ENCODE peak calls at places on chromosome 1, in five cellular contexts. Y is astrocyte of the spinal cord; Q is left lobe of liver; R is T-helper 9 cell; A is activated T-cell treated with anti-CD3 and anti-CD28 coated beads, Interleukin-2, amount 50 U/mL, for 72 hours. B is an unnamed sample.

GRCh38 chr1:20160034-20160433 is 20.9 kb downstream of the PLA2G2F start:
- DNase-seq in Y (peak), Q (no peak), R (no peak), A (no peak), B (no peak)

GRCh38 chr1:189904509-189904908 is 573.2 kb downstream of the BRINP3 start:
- DNase-seq in Y (no peak), Q (no peak), R (no peak), A (no peak), B (no peak)

GRCh38 chr1:206921772-206922265 is at the start of gene FCMR:
- DNase-seq in Y (no peak), Q (no peak), R (peak), A (peak), B (no peak)

GRCh38 chr1:164787834-164788231 is 228.8 kb downstream of the PBX1 start:
- DNase-seq in Y (no peak), Q (no peak), R (no peak), A (no peak), B (peak)

GRCh38 chr1:23344987-23345472 is 946 bp upstream of the HNRNPR start:
- DNase-seq in Y (no peak), Q (no peak), R (no peak), A (no peak), B (no peak)

GRCh38 chr1:112840631-112841624 is 115.1 kb downstream of the SLC16A1 start:
- DNase-seq in Y (no peak), Q (no peak), R (no peak), A (no peak), B (no peak)

GRCh38 chr1:162918111-162918754 is 57.3 kb upstream of the CCDC190 start:
- DNase-seq in Y (no peak), Q (no peak), R (no peak), A (no peak), B (no peak)

GRCh38 chr1:205124726-205125125 is 2.9 kb upstream of the RBBP5 start:
- DNase-seq in Y (no peak), Q (no peak), R (no peak), A (no peak), B (no peak)

GRCh38 chr1:182952677-182953444 is at the start of gene SHCBP1L:
- DNase-seq in Y (no peak), Q (no peak), R (no peak), A (no peak), B (no peak)

GRCh38 chr1:162633327-162633762 is 1.1 kb downstream of the DDR2 start:
- DNase-seq in Y (peak), Q (no peak), R (no peak), A (no peak), B (no peak)

GRCh38 chr1:150162862-150163706 is 13.4 kb downstream of the PLEKHO1 start:
- DNase-seq in Y (peak), Q (peak), R (no peak), A (no peak), B (peak)

GRCh38 chr1:206575165-206575893 is 36.9 kb downstream of the EIF2D start:
- DNase-seq in Y (peak), Q (no peak), R (no peak), A (peak), B (no peak)

GRCh38 chr1:204348722-204349121 is 11.0 kb downstream of the PLEKHA6 start:
- DNase-seq in Y (no peak), Q (no peak), R (no peak), A (no peak), B (no peak)

GRCh38 chr1:25246600-25247023 is 642 bp downstream of the RSRP1 start:
- DNase-seq in Y (no peak), Q (peak), R (peak), A (peak), B (peak)

GRCh38 chr1:50126962-50127715 is 18.4 kb downstream of the ELAVL4 start:
- DNase-seq in Y (peak), Q (no peak), R (no peak), A (no peak), B (no peak)

GRCh38 chr1:235601087-235601486 is 48.5 kb downstream of the GNG4 start:
- DNase-seq in Y (no peak), Q (no peak), R (no peak), A (no peak), B (no peak)

GRCh38 chr1:209485167-209485566 is 98.3 kb upstream of the CAMK1G start:
- DNase-seq in Y (peak), Q (no peak), R (no peak), A (no peak), B (no peak)

GRCh38 chr1:231674575-231674974 is 48.0 kb downstream of the DISC1 start:
- DNase-seq in Y (no peak), Q (no peak), R (no peak), A (no peak), B (no peak)

GRCh38 chr1:237736372-237737029 is 154.2 kb downstream of the ZP4 start:
- DNase-seq in Y (no peak), Q (no peak), R (no peak), A (peak), B (no peak)

GRCh38 chr1:55015731-55016620 is 17.2 kb downstream of the BSND start:
- DNase-seq in Y (no peak), Q (no peak), R (no peak), A (no peak), B (no peak)

GRCh38 chr1:53572802-53573148 is 113.6 kb downstream of the DMRTB1 start:
- DNase-seq in Y (no peak), Q (no peak), R (no peak), A (no peak), B (no peak)

GRCh38 chr1:163331116-163331515 is 9.4 kb downstream of the NUF2 start:
- DNase-seq in Y (no peak), Q (no peak), R (no peak), A (no peak), B (no peak)

GRCh38 chr1:41162441-41162840 is 79.7 kb downstream of the SCMH1 start:
- DNase-seq in Y (no peak), Q (no peak), R (no peak), A (no peak), B (no peak)

GRCh38 chr1:155893389-155894142 is 17.6 kb downstream of the RIT1 start:
- DNase-seq in Y (peak), Q (no peak), R (no peak), A (peak), B (no peak)

GRCh38 chr1:167904641-167905040 is 9.3 kb downstream of the ADCY10 start:
- DNase-seq in Y (peak), Q (no peak), R (no peak), A (no peak), B (peak)

GRCh38 chr1:39698568-39698967 is 7.3 kb upstream of the HPCAL4 start:
- DNase-seq in Y (no peak), Q (no peak), R (no peak), A (no peak), B (no peak)

GRCh38 chr1:39288735-39289465 is 84.4 kb downstream of the MACF1 start:
- DNase-seq in Y (peak), Q (no peak), R (no peak), A (no peak), B (no peak)

GRCh38 chr1:66996018-66996682 is 57.8 kb downstream of the SLC35D1 start:
- DNase-seq in Y (peak), Q (peak), R (peak), A (peak), B (peak)

GRCh38 chr1:173478099-173478555 is 992 bp downstream of the PRDX6 start:
- DNase-seq in Y (peak), Q (peak), R (no peak), A (no peak), B (no peak)

GRCh38 chr1:17441265-17441992 is 2.0 kb upstream of the RCC2 start:
- DNase-seq in Y (peak), Q (no peak), R (no peak), A (peak), B (no peak)

GRCh38 chr1:18537386-18538306 is 56.9 kb downstream of the KLHDC7A start:
- DNase-seq in Y (no peak), Q (peak), R (no peak), A (no peak), B (no peak)

GRCh38 chr1:195376190-195376589 is 1232.0 kb downstream of the KCNT2 start:
- DNase-seq in Y (no peak), Q (no peak), R (no peak), A (no peak), B (no peak)

GRCh38 chr1:27299385-27300252 is 22.3 kb upstream of the TMEM222 start:
- DNase-seq in Y (peak), Q (no peak), R (no peak), A (no peak), B (no peak)

GRCh38 chr1:218529691-218530310 is 184.7 kb downstream of the TGFB2 start:
- DNase-seq in Y (no peak), Q (no peak), R (no peak), A (no peak), B (peak)

GRCh38 chr1:200471739-200472138 is 61.9 kb upstream of the ZNF281 start:
- DNase-seq in Y (no peak), Q (no peak), R (no peak), A (no peak), B (no peak)

GRCh38 chr1:164617607-164618564 is 58.9 kb downstream of the PBX1 start:
- DNase-seq in Y (peak), Q (no peak), R (no peak), A (no peak), B (peak)

GRCh38 chr1:93629101-93630059 is 52.3 kb downstream of the BCAR3 start:
- DNase-seq in Y (peak), Q (no peak), R (no peak), A (peak), B (peak)

GRCh38 chr1:209646558-209646957 is 5.7 kb downstream of the LAMB3 start:
- DNase-seq in Y (peak), Q (no peak), R (no peak), A (no peak), B (no peak)

GRCh38 chr1:150383629-150384318 is 19.8 kb downstream of the RPRD2 start:
- DNase-seq in Y (no peak), Q (no peak), R (no peak), A (no peak), B (no peak)